ENCODE peak calls at places on chromosomes 6 and 20, in five cellular contexts. M, K, D, G and W are unnamed samples.

GRCh38 chr20:63735859-63736718 is at the start of gene LIME1:
- DNase-seq in M (no peak), K (no peak), D (peak), G (peak), W (no peak)

GRCh38 chr6:14066782-14067406 is 50.7 kb upstream of the CD83 start:
- DNase-seq in M (peak), K (no peak), D (no peak), G (no peak), W (no peak)

GRCh38 chr6:118387921-118388701 is 160.0 kb upstream of the PLN start:
- DNase-seq in M (peak), K (no peak), D (no peak), G (no peak), W (no peak)

GRCh38 chr20:45077559-45077958 is 23.4 kb downstream of the KCNS1 start:
- DNase-seq in M (no peak), K (no peak), D (no peak), G (no peak), W (no peak)

GRCh38 chr6:144314003-144314485 is 28.9 kb downstream of the UTRN start:
- DNase-seq in M (no peak), K (no peak), D (no peak), G (peak), W (no peak)

GRCh38 chr6:169384291-169384690 is 130.6 kb upstream of the THBS2 start:
- DNase-seq in M (no peak), K (no peak), D (no peak), G (no peak), W (peak)

GRCh38 chr20:17023811-17024210 is 203.0 kb upstream of the PCSK2 start:
- DNase-seq in M (no peak), K (no peak), D (no peak), G (no peak), W (no peak)

GRCh38 chr6:103675807-103676406 is 1183.8 kb downstream of the HACE1 start:
- DNase-seq in M (no peak), K (no peak), D (no peak), G (no peak), W (no peak)

GRCh38 chr6:18053555-18054445 is 66.4 kb upstream of the KIF13A start:
- DNase-seq in M (no peak), K (no peak), D (no peak), G (no peak), W (no peak)

GRCh38 chr6:144063246-144063743 is 32.1 kb downstream of the SF3B5 start:
- DNase-seq in M (no peak), K (no peak), D (peak), G (no peak), W (no peak)

GRCh38 chr20:37202267-37202943 is 23.1 kb upstream of the MROH8 start:
- DNase-seq in M (peak), K (no peak), D (peak), G (no peak), W (no peak)

GRCh38 chr20:13098720-13099355 is 90.1 kb downstream of the SPTLC3 start:
- DNase-seq in M (no peak), K (no peak), D (no peak), G (no peak), W (no peak)

GRCh38 chr6:136790411-136791295 is 1.6 kb downstream of the MAP3K5 start:
- DNase-seq in M (no peak), K (no peak), D (no peak), G (no peak), W (no peak)

GRCh38 chr6:135097172-135097571 is 42.5 kb upstream of the HBS1L start:
- DNase-seq in M (no peak), K (no peak), D (no peak), G (no peak), W (no peak)

GRCh38 chr6:157879873-157880254 is 56.8 kb downstream of the SNX9 start:
- DNase-seq in M (no peak), K (no peak), D (no peak), G (no peak), W (no peak)

GRCh38 chr6:36042618-36043260 is 15.1 kb downstream of the MAPK14 start:
- DNase-seq in M (no peak), K (no peak), D (no peak), G (no peak), W (no peak)

GRCh38 chr20:57991211-57991841 is 237.1 kb downstream of the ANKRD60 start:
- DNase-seq in M (no peak), K (no peak), D (peak), G (no peak), W (no peak)

GRCh38 chr6:161116554-161117328 is 125.2 kb downstream of the MAP3K4 start:
- DNase-seq in M (no peak), K (no peak), D (no peak), G (no peak), W (no peak)

GRCh38 chr6:33794910-33795615 is 6.1 kb upstream of the LEMD2 start:
- DNase-seq in M (no peak), K (no peak), D (no peak), G (no peak), W (no peak)

GRCh38 chr6:166940643-166941068 is 15.7 kb downstream of the RNASET2 start:
- DNase-seq in M (peak), K (no peak), D (no peak), G (no peak), W (no peak)

GRCh38 chr6:85747654-85748053 is 105.0 kb upstream of the SYNCRIP start:
- DNase-seq in M (no peak), K (no peak), D (no peak), G (no peak), W (no peak)

GRCh38 chr20:16749573-16749972 is 1.4 kb downstream of the OTOR start:
- DNase-seq in M (no peak), K (no peak), D (no peak), G (no peak), W (no peak)

GRCh38 chr6:137494967-137495595 is 887 bp upstream of the OLIG3 start:
- DNase-seq in M (no peak), K (no peak), D (no peak), G (no peak), W (no peak)

GRCh38 chr20:58893355-58894151 is 41.0 kb downstream of the GNAS start:
- DNase-seq in M (no peak), K (no peak), D (no peak), G (no peak), W (no peak)

GRCh38 chr6:165931675-165932074 is 236.0 kb downstream of the TBXT start:
- DNase-seq in M (no peak), K (no peak), D (no peak), G (no peak), W (no peak)

GRCh38 chr6:88561034-88561973 is 395.2 kb upstream of the CNR1 start:
- DNase-seq in M (no peak), K (no peak), D (no peak), G (no peak), W (no peak)

GRCh38 chr6:137780447-137781034 is 86.5 kb upstream of the TNFAIP3 start:
- DNase-seq in M (no peak), K (no peak), D (no peak), G (no peak), W (no peak)

GRCh38 chr6:57262491-57262890 is 40.4 kb upstream of the RAB23 start:
- DNase-seq in M (no peak), K (no peak), D (peak), G (peak), W (peak)

GRCh38 chr6:168155193-168155592 is 76.2 kb upstream of the FRMD1 start:
- DNase-seq in M (no peak), K (no peak), D (no peak), G (peak), W (peak)

GRCh38 chr6:100457251-100457990 is 7.3 kb downstream of the SIM1 start:
- DNase-seq in M (no peak), K (no peak), D (no peak), G (no peak), W (no peak)

GRCh38 chr20:11117808-11118528 is 444.2 kb upstream of the JAG1 start:
- DNase-seq in M (peak), K (no peak), D (no peak), G (no peak), W (no peak)

GRCh38 chr20:58148891-58149290 is 79.6 kb downstream of the ANKRD60 start:
- DNase-seq in M (no peak), K (no peak), D (no peak), G (no peak), W (no peak)

GRCh38 chr20:650954-651353 is 2.0 kb downstream of the SRXN1 start:
- DNase-seq in M (no peak), K (no peak), D (no peak), G (no peak), W (no peak)

GRCh38 chr6:150485559-150486517 is 113.8 kb upstream of the PLEKHG1 start:
- DNase-seq in M (no peak), K (no peak), D (no peak), G (no peak), W (no peak)

GRCh38 chr6:107690864-107691661 is 133.1 kb downstream of the SCML4 start:
- DNase-seq in M (no peak), K (no peak), D (no peak), G (peak), W (peak)

GRCh38 chr20:23010096-23010495 is 25.0 kb upstream of the SSTR4 start:
- DNase-seq in M (no peak), K (no peak), D (no peak), G (no peak), W (peak)

DNA sequence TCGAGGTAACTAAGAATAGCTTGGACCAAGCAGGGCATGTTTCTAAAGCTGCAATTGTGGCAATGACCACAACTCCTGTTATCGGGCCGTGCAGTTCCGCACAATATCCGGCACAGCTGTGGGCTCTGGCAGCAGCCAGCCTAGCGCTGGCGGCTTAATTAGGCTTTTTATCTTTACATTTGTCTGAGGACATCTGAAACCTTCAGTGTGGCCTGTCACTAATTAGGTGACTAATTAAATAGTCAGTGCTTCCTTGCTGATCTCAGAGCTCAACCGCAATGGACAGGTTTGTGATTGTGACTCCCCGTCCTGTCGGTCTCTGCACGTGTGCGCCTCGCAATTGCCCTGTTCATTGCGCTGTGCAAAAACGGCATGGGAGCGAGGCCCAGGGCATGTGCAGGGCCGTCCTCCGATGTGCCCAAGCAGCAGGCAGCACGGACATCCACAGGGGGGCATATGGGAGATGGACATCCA is 134.8 kb upstream of the INSM1 start:
- DNase-seq in M (no peak), K (no peak), D (no peak), G (no peak), W (no peak)
- TF ChIP-seq POLR2AphosphoS5 in M (no peak), K (no peak), D (no peak), G (no peak), W (no peak)

GRCh38 chr20:51563597-51564332 is 21.2 kb upstream of the NFATC2 start:
- DNase-seq in M (peak), K (no peak), D (peak), G (peak), W (no peak)

GRCh38 chr20:51565298-51565697 is 22.8 kb upstream of the NFATC2 start:
- DNase-seq in M (no peak), K (no peak), D (no peak), G (no peak), W (no peak)

GRCh38 chr20:51567622-51568021 is 25.1 kb upstream of the NFATC2 start:
- DNase-seq in M (no peak), K (no peak), D (no peak), G (no peak), W (no peak)

GRCh38 chr20:51565741-51566140 is 23.2 kb upstream of the NFATC2 start:
- DNase-seq in M (no peak), K (no peak), D (no peak), G (no peak), W (no peak)

GRCh38 chr20:51566594-51566993 is 24.1 kb upstream of the NFATC2 start:
- DNase-seq in M (no peak), K (no peak), D (no peak), G (no peak), W (no peak)
- H3K27ac ChIP-seq in M (no peak), K (no peak), D (no peak), G (no peak), W (no peak)

GRCh38 chr20:49603209-49603627 is 35.3 kb upstream of the PTGIS start:
- DNase-seq in M (no peak), K (no peak), D (no peak), G (no peak), W (no peak)
- TF ChIP-seq CTCF in M (peak), K (no peak), D (no peak), G (no peak), W (no peak)

GRCh38 chr6:31632279-31632946 is 11.9 kb downstream of the PRRC2A start:
- DNase-seq in M (no peak), K (no peak), D (no peak), G (no peak), W (no peak)

GRCh38 chr6:31634969-31635575 is 14.6 kb downstream of the PRRC2A start:
- DNase-seq in M (no peak), K (no peak), D (no peak), G (no peak), W (no peak)

GRCh38 chr6:31634131-31634530 is 13.6 kb downstream of the PRRC2A start:
- DNase-seq in M (no peak), K (no peak), D (no peak), G (no peak), W (no peak)

GRCh38 chr6:31631681-31632278 is 11.3 kb downstream of the PRRC2A start:
- DNase-seq in M (no peak), K (no peak), D (no peak), G (no peak), W (no peak)

DNA sequence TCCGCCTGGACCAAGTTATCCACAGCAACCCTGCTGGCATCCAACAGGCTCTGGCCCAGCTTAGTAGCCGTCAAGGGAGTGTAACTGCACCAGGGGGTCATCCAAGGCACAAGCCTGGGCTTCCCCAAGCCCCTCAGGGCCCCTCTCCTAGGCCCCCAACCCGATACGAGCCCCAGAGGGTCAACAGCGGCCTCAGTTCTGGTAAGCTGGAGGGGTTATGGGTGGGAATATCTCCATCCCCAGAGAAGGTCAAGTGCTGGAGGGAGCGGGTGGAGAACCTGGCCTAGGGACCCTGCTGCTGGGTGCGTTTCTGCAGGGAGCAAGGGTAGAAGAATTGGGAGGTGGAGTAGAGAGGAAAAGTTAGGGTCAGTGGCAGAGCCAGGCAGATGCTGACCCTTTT is 12.9 kb downstream of the PRRC2A start:
- DNase-seq in M (no peak), K (no peak), D (no peak), G (no peak), W (no peak)
- TF ChIP-seq POLR2AphosphoS5 in M (no peak), K (no peak), D (no peak), G (no peak), W (no peak)

DNA sequence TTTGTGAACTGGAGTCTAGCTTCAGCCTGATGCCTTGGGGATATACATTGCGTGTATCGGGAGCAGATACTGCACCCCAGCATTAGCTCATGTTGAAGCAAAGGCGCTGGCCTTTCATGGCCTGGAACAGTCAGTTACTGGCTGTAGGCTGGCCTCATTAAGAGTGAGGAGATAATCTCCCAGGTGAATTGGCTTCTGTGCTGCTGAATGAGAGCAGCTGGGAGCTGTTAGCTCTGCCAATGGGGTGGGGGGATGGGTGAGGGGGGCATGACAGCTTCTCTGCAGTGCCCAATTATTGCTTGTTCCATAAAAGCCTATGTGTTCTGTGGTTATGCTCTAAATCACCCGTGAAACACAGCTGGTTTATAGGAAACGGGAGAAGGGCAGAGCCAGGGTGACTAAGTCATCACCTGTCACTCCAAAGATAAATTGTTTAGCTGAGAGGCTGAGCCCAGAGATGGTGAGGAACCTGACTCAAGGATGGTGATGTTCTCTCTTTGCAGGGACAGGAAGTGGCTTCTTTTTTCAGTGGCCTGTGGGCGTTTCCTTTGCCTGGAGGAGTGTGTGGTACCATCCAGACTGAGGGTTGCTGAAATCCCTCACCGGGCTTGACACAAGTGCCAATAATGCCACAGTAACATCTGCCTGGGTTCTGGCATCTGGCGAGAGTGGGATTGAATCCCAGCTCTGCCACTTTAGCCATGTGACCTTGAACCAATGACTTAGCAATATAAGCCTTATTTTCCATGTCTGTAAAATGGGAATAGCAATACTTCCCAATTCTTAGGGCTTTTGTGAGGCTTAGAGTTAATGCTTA is 170.8 kb downstream of the BCAS1 start:
- DNase-seq in M (no peak), K (peak), D (peak), G (no peak), W (no peak)
- H3K27ac ChIP-seq in M (no peak), K (peak), D (peak), G (peak), W (peak)

DNA sequence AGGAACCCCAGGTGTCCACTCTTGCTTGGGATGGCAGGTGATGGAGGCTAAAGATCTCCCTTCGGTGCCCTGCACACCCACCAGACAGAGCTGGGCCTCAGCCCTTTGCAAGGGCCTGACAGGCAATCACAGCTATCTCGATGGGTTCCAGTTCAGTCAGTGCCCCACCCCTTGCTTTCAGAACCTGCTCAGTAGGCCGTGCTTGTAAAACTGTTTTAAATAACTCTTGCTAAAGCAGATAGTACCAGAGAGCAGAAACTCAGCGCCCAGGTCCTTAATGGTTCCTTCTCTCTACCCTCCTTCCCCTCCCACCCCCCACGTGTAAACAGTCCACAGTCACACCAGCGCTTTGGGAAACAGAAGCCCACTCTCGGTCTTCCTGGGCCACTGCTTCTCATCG is 39.2 kb downstream of the C6orf132 start:
- DNase-seq in M (no peak), K (no peak), D (peak), G (no peak), W (no peak)
- TF ChIP-seq CTCF in M (no peak), K (no peak), D (no peak), G (no peak), W (no peak)

DNA sequence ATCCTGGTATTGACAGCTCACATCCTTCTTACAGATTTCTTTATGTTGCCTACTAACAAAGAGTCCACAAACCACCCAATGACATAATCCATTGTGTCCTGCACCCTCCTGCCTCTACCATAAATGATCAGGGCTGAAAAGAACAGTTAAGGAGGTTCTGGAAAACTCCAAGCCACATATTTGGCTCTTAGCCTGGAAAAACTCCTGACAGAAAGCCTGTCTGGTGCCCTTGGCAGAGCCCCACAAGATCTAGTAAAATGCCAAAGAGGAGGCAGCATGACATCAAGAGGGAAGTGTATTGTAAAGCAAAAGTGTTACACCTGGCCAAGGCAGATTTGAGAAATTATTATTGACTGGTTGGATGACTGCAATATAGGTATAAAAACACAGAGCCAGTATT is 126.4 kb upstream of the VGLL2 start:
- DNase-seq in M (no peak), K (no peak), D (no peak), G (no peak), W (no peak)
- TF ChIP-seq POLR2AphosphoS5 in M (no peak), K (no peak), D (no peak), G (peak), W (no peak)